ENCODE peak calls at places on chromosomes 5 and 9, in four cellular contexts. A, I, F and R are unnamed samples.

GRCh38 chr9:2158111-2158610 is 143.0 kb downstream of the SMARCA2 start:
- DNase-seq in A (peak), F (no peak), I (no peak), R (peak)

GRCh38 chr5:170811719-170812118 is 28.2 kb downstream of the GABRP start:
- DNase-seq in I (no peak), F (no peak), A (no peak), R (no peak)

GRCh38 chr5:139043127-139043905 is 154.9 kb downstream of the SIL1 start:
- DNase-seq in F (no peak), A (peak), I (no peak), R (no peak)

GRCh38 chr9:95150903-95151302 is 166.6 kb downstream of the FANCC start:
- DNase-seq in F (no peak), A (no peak), I (no peak), R (no peak)

GRCh38 chr9:76116913-76117312 is 226.4 kb downstream of the PCSK5 start:
- DNase-seq in I (no peak), F (no peak), A (peak), R (no peak)

GRCh38 chr5:90933298-90933697 is 374.7 kb downstream of the ADGRV1 start:
- DNase-seq in I (no peak), A (no peak), F (no peak), R (no peak)

GRCh38 chr9:116546711-116547581 is 140.2 kb upstream of the TRIM32 start:
- DNase-seq in I (peak), A (peak), F (no peak), R (no peak)

GRCh38 chr5:448766-449090 is 5.8 kb downstream of the EXOC3 start:
- DNase-seq in F (no peak), I (no peak), A (no peak), R (no peak)

GRCh38 chr5:109652096-109652495 is 37.6 kb upstream of the MAN2A1 start:
- DNase-seq in F (no peak), I (no peak), A (peak), R (no peak)

GRCh38 chr9:81456431-81456970 is 232.8 kb downstream of the TLE1 start:
- DNase-seq in I (peak), F (no peak), A (peak), R (no peak)

GRCh38 chr9:97310896-97311295 is 3.4 kb downstream of the CCDC180 start:
- DNase-seq in A (no peak), I (no peak), F (no peak), R (no peak)

GRCh38 chr9:22307013-22307711 is 139.5 kb upstream of the DMRTA1 start:
- DNase-seq in A (peak), I (peak), F (no peak), R (peak)

GRCh38 chr5:73902327-73903051 is 276.5 kb downstream of the ARHGEF28 start:
- DNase-seq in I (peak), F (peak), A (peak), R (peak)

GRCh38 chr5:84425365-84425764 is 40.7 kb upstream of the EDIL3 start:
- DNase-seq in I (no peak), F (no peak), A (no peak), R (no peak)

GRCh38 chr9:127960410-127961165 is 20.2 kb downstream of the EEIG1 start:
- DNase-seq in I (no peak), A (no peak), F (no peak), R (no peak)

GRCh38 chr9:123355761-123356520 is at the start of gene CRB2:
- DNase-seq in F (peak), I (peak), A (no peak), R (no peak)

GRCh38 chr5:1771149-1772065 is 28.2 kb downstream of the MRPL36 start:
- DNase-seq in F (no peak), I (peak), A (no peak), R (no peak)

GRCh38 chr9:124551472-124552339 is 44.5 kb upstream of the NR5A1 start:
- DNase-seq in F (peak), A (peak), I (no peak), R (peak)

GRCh38 chr5:60541980-60542379 is 158.0 kb downstream of the DEPDC1B start:
- DNase-seq in F (no peak), I (peak), A (peak), R (no peak)

GRCh38 chr5:172113036-172113435 is 75.0 kb downstream of the STK10 start:
- DNase-seq in I (no peak), F (no peak), A (peak), R (no peak)

GRCh38 chr5:164600166-164600715 is 1094.8 kb downstream of the MAT2B start:
- DNase-seq in I (no peak), F (no peak), A (peak), R (no peak)

GRCh38 chr5:1333986-1334385 is 10.9 kb downstream of the CLPTM1L start:
- DNase-seq in I (peak), F (no peak), A (no peak), R (no peak)

GRCh38 chr9:134778156-134778555 is 102.5 kb upstream of the FCN2 start:
- DNase-seq in F (no peak), I (no peak), A (peak), R (no peak)

GRCh38 chr5:15620501-15620900 is 120.5 kb downstream of the FBXL7 start:
- DNase-seq in A (peak), F (no peak), I (peak), R (no peak)

GRCh38 chr9:12930906-12931305 is 156.1 kb downstream of the LURAP1L start:
- DNase-seq in A (no peak), I (no peak), F (no peak), R (no peak)

GRCh38 chr5:72598461-72599433 is 91.5 kb upstream of the ZNF366 start:
- DNase-seq in A (peak), I (no peak), F (no peak), R (peak)

GRCh38 chr5:180367991-180368390 is 14.9 kb upstream of the GFPT2 start:
- DNase-seq in A (no peak), I (peak), F (no peak), R (no peak)

GRCh38 chr9:95061916-95062600 is 255.5 kb downstream of the FANCC start:
- DNase-seq in I (no peak), F (no peak), A (no peak), R (no peak)

GRCh38 chr5:137609122-137609521 is 110.0 kb upstream of the SPOCK1 start:
- DNase-seq in I (peak), F (no peak), A (peak), R (no peak)

GRCh38 chr5:154755361-154756202 is at the start of gene LARP1:
- DNase-seq in F (peak), A (no peak), I (peak), R (peak)

GRCh38 chr5:4053111-4053510 is 457.5 kb downstream of the IRX1 start:
- DNase-seq in A (no peak), I (no peak), F (no peak), R (no peak)

GRCh38 chr9:69577123-69577522 is 95.0 kb downstream of the APBA1 start:
- DNase-seq in F (no peak), I (no peak), A (no peak), R (no peak)

GRCh38 chr9:114310471-114311450 is 12.1 kb upstream of the ORM1 start:
- DNase-seq in A (no peak), I (no peak), F (no peak), R (no peak)

GRCh38 chr5:109656829-109657228 is 32.9 kb upstream of the MAN2A1 start:
- DNase-seq in I (peak), F (peak), A (peak), R (no peak)

GRCh38 chr5:104751969-104752368 is 1189.4 kb upstream of the NUDT12 start:
- DNase-seq in I (no peak), A (no peak), F (no peak), R (no peak)

GRCh38 chr9:107674937-107675277 is 185.3 kb upstream of the KLF4 start:
- DNase-seq in I (peak), F (no peak), A (no peak), R (no peak)

GRCh38 chr5:6194261-6194875 is 184.0 kb downstream of the MED10 start:
- DNase-seq in I (no peak), A (no peak), F (no peak), R (no peak)

GRCh38 chr9:120755827-120756434 is 37.3 kb downstream of the FBXW2 start:
- DNase-seq in I (peak), F (peak), A (peak), R (peak)

GRCh38 chr5:159887050-159887449 is 29.2 kb upstream of the ADRA1B start:
- DNase-seq in F (no peak), A (peak), I (no peak), R (no peak)

GRCh38 chr5:159884917-159885620 is 31.2 kb upstream of the ADRA1B start:
- DNase-seq in A (no peak), F (no peak), I (no peak), R (no peak)

GRCh38 chr5:159886312-159886711 is 30.0 kb upstream of the ADRA1B start:
- DNase-seq in F (no peak), A (no peak), I (no peak), R (no peak)

GRCh38 chr5:159880676-159881075 is 35.6 kb upstream of the ADRA1B start:
- DNase-seq in A (no peak), F (no peak), I (no peak), R (no peak)

DNA sequence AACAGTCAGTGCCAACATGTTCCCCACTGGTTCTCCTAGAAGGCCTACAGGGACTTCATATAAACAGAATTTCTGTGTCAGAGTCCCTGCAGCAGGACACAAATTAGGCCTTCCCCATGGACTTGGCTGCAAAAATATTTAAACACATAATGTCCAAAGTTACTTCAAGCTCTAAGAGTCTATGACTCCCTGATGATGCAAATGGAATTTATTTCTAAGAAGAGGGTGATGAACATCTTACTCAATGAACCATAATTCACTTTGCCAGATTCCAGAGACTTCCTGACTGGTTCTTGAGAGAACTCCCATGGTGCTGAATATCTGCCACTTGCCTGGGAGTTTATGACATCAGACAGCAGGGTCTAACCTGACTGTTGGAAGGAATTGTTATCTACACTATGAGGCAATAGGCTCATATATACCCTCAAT is 32.7 kb upstream of the ADRA1B start:
- DNase-seq in I (peak), F (no peak), A (peak), R (no peak)
- H3K4me2 ChIP-seq in I (no peak), F (no peak), A (no peak), R (no peak)

DNA sequence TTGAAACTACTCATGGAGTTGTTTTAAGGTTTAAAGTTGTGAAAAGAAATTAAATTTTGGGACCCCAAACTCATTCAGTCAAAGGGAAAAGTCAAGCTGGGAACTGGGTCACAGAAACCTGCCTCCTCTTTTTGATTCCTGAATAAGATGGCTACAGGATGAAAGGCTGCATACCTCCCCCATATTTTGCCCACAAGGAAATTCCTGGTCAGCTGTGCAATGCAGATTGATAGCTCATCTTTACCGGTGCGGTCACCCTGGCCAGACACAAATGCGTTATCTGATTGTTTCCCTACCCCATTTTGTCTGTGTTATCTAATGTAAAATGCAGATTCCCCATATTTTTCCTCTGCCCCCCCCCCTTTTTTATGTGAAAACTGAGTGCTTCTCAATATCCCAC is 1.3 kb downstream of the HAVCR2 start:
- DNase-seq in A (peak), I (no peak), F (no peak), R (no peak)
- H3K4me2 ChIP-seq in A (no peak), I (no peak), F (no peak), R (no peak)

GRCh38 chr5:68271124-68271523 is 55.6 kb downstream of the PIK3R1 start:
- DNase-seq in F (no peak), A (no peak), I (no peak), R (no peak)

GRCh38 chr5:68272289-68272688 is 56.7 kb downstream of the PIK3R1 start:
- DNase-seq in A (no peak), I (no peak), F (no peak), R (peak)

GRCh38 chr5:68274847-68275700 is 59.5 kb downstream of the PIK3R1 start:
- DNase-seq in F (no peak), A (no peak), I (no peak), R (no peak)

GRCh38 chr5:68276740-68277139 is 61.2 kb downstream of the PIK3R1 start:
- DNase-seq in A (no peak), I (no peak), F (no peak), R (no peak)

DNA sequence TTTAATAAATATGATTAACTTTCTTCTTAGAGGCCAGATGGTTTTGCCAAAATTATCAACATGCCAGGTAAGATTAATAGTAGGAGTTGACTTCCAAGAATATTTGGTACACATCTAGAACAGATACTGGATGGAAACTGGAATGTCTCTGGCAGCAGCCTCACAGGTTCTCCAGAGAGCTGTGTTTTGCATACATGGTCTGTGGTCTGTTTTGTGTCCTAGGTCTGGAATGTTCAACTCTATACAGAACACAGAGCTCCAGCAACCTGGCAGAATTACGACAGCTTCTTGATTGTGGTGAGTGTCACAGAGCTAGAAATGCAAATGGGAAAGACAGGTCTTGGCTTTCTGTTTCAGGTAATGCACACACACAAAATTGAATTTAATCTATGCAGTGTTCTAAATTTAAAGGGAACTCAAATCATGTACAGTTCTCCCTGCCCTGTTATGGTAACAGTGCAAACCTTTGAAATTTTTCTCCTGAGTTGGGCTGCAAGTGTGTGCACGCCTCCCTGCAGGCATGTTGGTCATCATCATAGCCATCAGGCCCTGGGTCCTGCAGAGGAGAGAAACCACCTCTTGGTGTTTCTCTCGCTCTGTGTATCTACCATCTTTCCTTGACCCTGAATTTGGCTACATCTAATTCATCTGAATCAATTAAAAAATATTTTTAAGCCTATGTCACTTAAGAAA is 58.3 kb downstream of the PIK3R1 start:
- DNase-seq in A (no peak), F (no peak), I (no peak), R (no peak)
- H3K4me2 ChIP-seq in A (no peak), F (no peak), I (no peak), R (no peak)

DNA sequence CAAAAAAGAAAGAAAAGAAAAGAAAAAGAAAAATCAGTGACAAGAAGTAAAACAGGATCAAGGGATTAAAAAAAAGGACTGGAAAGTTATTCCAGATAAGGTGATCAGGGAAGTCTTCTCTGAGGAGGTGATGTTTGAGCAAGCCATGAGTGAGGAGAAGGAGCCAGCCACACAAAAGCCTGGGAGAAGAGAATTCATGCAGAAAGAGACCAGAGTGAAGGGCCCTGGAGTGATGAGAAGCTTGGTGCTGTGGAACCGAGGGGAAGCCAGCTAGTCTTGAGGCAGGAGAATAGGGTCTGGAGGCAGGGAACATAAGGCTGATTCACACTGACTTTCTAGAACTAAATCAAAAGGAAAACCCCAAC is 4.0 kb upstream of the EXOSC2 start:
- DNase-seq in A (no peak), F (no peak), I (peak), R (no peak)
- H3K4me2 ChIP-seq in A (peak), F (peak), I (peak), R (peak)

GRCh38 chr9:99486684-99487083 is 264.6 kb downstream of the SEC61B start:
- DNase-seq in I (no peak), A (no peak), F (no peak), R (no peak)

GRCh38 chr9:99489043-99489378 is 266.9 kb downstream of the SEC61B start:
- DNase-seq in I (peak), A (peak), F (no peak), R (no peak)

GRCh38 chr9:99485461-99485860 is 263.4 kb downstream of the SEC61B start:
- DNase-seq in I (peak), F (no peak), A (peak), R (no peak)

GRCh38 chr9:99490736-99491135 is 268.7 kb downstream of the SEC61B start:
- DNase-seq in I (peak), A (peak), F (no peak), R (no peak)

DNA sequence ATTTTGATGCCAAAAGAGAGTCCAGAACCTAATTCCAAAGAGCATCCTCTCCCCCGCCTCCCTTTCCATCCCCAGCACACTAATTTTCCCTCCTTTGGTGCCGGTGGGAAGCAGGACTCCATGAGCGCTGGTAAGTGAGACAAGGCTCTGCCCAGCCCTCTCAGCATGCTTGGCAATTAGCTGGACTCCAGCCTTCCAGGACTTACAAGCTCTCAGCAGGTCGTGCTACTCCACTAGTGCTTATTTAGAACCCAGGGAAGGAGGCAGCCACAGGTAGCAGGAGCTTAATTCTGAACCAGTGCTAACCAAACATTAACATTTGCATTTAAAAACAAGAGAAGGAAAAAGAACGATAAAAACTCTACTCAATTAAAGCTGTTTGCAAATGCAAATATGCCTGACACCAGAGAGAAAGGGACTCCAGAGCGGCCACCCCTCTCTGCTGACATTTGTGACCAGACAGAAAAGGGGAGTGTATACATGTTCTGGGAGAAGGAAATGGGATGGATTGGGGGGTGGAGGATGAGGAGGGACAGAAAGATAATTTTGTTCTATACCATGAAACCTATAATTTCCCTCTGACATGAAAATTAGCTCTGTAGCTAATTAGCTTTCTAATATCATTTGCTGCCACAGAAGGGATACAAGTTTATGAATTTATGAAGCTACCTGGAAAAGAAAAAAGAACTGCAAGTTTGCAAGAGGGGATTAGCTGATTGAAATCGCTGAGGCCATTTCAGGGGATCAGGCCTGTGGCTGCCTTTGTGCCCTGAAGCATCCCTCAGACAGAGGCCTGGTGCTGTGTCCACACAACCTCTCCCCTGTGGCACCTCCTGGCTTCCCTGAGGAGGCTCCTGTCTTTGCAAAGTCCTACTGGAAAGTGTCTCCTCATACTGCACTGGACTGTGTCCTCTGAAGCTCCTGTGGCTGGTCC is 266.3 kb downstream of the SEC61B start:
- DNase-seq in A (no peak), I (no peak), F (no peak), R (no peak)
- H3K4me2 ChIP-seq in A (no peak), I (no peak), F (no peak), R (no peak)

DNA sequence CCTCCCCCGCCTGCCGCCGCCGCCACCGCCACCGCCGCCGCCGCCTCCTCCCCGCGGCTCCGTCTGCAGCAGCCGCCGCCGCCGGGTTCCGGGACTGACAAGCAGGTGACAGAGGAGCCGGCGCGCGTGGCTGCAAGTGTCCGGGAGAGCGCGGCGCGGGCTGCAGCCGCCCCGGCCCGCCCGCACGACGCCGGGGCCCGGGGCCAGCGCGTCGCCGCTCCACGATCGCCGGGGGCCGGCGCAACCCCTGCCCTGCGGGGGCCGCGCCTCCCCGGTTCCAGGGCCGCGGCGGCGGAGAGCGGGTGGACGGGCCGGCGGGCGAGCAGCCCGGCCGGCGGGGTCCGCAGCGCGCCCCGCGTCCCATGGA is 343 bp downstream of the LMX1B start:
- DNase-seq in A (no peak), F (no peak), I (peak), R (no peak)
- H3K4me2 ChIP-seq in A (no peak), F (no peak), I (no peak), R (no peak)

GRCh38 chr5:89444073-89444472 is 561.1 kb upstream of the MEF2C start:
- DNase-seq in F (no peak), I (no peak), A (no peak), R (no peak)
- H3K4me2 ChIP-seq in F (no peak), I (no peak), A (no peak), R (no peak)